ENCODE peak calls at places on chromosomes 1 and 21, in six cellular contexts. Q, X, H, Z, C and N are unnamed samples.

GRCh38 chr21:45265721-45266517 is 21.8 kb downstream of the POFUT2 start:
- DNase-seq in Z (no peak), Q (no peak), H (peak), X (no peak), C (no peak), N (no peak)

GRCh38 chr21:15495965-15496364 is 233.8 kb upstream of the USP25 start:
- DNase-seq in Q (no peak), Z (peak), C (peak), H (no peak), X (peak), N (peak)

GRCh38 chr1:84944767-84945486 is 51.9 kb upstream of the LPAR3 start:
- DNase-seq in Z (peak), X (peak), Q (peak), H (peak), C (peak), N (peak)

GRCh38 chr21:42661688-42662429 is 8.4 kb downstream of the PDE9A start:
- DNase-seq in Z (no peak), C (no peak), X (no peak), Q (no peak), H (no peak), N (no peak)

GRCh38 chr1:117368116-117369108 is 1.2 kb downstream of the MAN1A2 start:
- DNase-seq in Z (no peak), C (peak), X (peak), H (no peak), Q (no peak), N (no peak)

GRCh38 chr1:156268336-156268735 is 14.3 kb downstream of the SMG5 start:
- DNase-seq in H (no peak), Q (no peak), Z (no peak), C (no peak), X (no peak), N (peak)

GRCh38 chr1:184770176-184770575 is 15.5 kb upstream of the EDEM3 start:
- DNase-seq in C (no peak), Q (no peak), X (no peak), Z (no peak), H (no peak), N (no peak)

GRCh38 chr1:161020573-161021167 is at the start of gene F11R:
- DNase-seq in X (no peak), H (peak), Q (peak), C (no peak), Z (no peak), N (no peak)

GRCh38 chr1:244388961-244389360 is 62.7 kb downstream of the ADSS2 start:
- DNase-seq in X (no peak), Z (no peak), C (peak), Q (no peak), H (no peak), N (peak)

GRCh38 chr1:226482196-226482595 is 66.4 kb upstream of the STUM start:
- DNase-seq in Q (no peak), X (no peak), Z (no peak), H (peak), C (no peak), N (no peak)

GRCh38 chr1:202642619-202643291 is 67.5 kb downstream of the SYT2 start:
- DNase-seq in Z (no peak), C (no peak), Q (no peak), H (no peak), X (no peak), N (no peak)

GRCh38 chr1:1041092-1041503 is 21.2 kb downstream of the AGRN start:
- DNase-seq in H (no peak), Z (no peak), C (no peak), X (no peak), Q (no peak), N (no peak)

GRCh38 chr1:205812271-205812877 is 624 bp downstream of the SLC41A1 start:
- DNase-seq in C (peak), H (no peak), X (peak), Q (no peak), Z (no peak), N (peak)

GRCh38 chr1:7207875-7208646 is 422.8 kb downstream of the CAMTA1 start:
- DNase-seq in Q (peak), H (peak), C (peak), Z (peak), X (peak), N (peak)

GRCh38 chr1:55249646-55250398 is 34.7 kb upstream of the USP24 start:
- DNase-seq in C (no peak), X (no peak), H (no peak), Z (no peak), Q (no peak), N (no peak)

GRCh38 chr21:44018813-44019567 is 6.9 kb downstream of the TRAPPC10 start:
- DNase-seq in X (no peak), C (no peak), H (no peak), Z (no peak), Q (no peak), N (no peak)

GRCh38 chr1:108886292-108886691 is 9.5 kb downstream of the GPSM2 start:
- DNase-seq in Q (no peak), X (no peak), C (no peak), H (no peak), Z (no peak), N (no peak)

GRCh38 chr1:180248731-180249681 is 18.9 kb downstream of the LHX4 start:
- DNase-seq in C (no peak), X (no peak), Q (no peak), Z (no peak), H (no peak), N (no peak)

GRCh38 chr1:184843732-184844495 is 89.3 kb upstream of the EDEM3 start:
- DNase-seq in Z (no peak), C (no peak), H (peak), X (no peak), Q (no peak), N (no peak)

GRCh38 chr1:6464514-6464836 is 1.5 kb downstream of the TNFRSF25 start:
- DNase-seq in Z (no peak), X (no peak), Q (peak), C (no peak), H (peak), N (no peak)

GRCh38 chr21:46667191-46667734 is 31.8 kb downstream of the PRMT2 start:
- DNase-seq in X (peak), C (no peak), Q (no peak), H (no peak), Z (no peak), N (peak)
- H3K4me3 ChIP-seq in X (peak), C (peak), Q (peak), H (peak), Z (peak), N (peak)

GRCh38 chr21:33567914-33568313 is 20.6 kb downstream of the DONSON start:
- DNase-seq in Z (no peak), C (no peak), H (no peak), Q (no peak), X (no peak), N (no peak)
- TF ChIP-seq CTCF in Z (no peak), C (no peak), H (no peak), Q (no peak), X (no peak), N (no peak)

DNA sequence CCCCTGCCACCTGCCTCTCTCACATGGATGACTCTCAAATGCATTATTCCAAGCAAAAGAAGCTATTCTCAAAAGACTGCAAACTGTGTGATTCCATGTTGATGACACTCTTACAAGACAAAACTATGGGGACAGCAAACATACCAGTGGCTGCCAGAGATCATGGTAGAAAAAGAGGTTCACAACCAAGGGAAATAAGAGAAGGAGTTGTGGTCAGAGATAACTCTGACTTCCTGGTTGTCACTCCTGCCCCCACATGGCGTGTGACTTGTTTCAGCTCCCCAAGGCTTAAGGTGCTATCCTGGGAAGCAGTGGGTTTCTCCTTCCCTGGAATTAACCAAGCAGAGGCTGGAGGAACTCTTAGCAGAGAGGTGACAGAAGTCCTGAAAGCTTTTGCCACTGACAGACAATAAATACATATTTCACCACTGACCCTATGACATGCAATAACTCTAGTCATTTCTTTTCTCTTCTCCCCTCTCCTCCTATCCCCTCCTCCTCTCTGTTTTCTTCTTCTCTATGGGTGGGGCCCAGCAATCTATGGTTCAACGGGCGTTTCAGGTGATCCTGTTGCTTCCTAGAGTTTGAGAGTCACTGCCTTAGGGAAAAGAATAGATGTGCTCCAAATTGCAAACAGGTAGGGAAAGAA is 185.1 kb downstream of the FCRL5 start:
- DNase-seq in Z (no peak), Q (no peak), H (no peak), X (no peak), C (no peak), N (no peak)
- H3K4me3 ChIP-seq in Z (no peak), Q (no peak), H (no peak), X (no peak), C (no peak), N (no peak)

DNA sequence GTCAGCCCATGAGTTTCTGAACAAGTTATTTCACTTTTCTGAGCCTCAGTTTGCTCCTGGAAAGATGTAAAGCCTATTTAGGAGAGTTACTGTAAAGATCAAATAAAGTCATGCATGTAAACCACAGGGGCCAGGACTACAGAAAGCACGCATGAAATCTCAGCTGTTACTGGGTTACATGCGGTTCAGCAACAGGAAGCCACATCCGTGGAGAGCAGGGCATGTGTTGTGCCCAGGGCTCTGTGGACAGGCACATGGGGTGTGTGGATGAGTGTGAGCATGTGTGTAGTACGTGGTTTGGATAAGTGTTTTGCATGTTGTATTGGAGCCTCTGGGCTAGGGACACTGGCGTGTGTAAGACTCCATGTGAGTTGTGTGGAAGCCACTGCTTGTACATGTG is 2.2 kb upstream of the EPHA2 start:
- DNase-seq in Z (no peak), H (no peak), X (no peak), C (no peak), Q (no peak), N (no peak)
- TF ChIP-seq CTCF in Z (no peak), H (no peak), X (no peak), C (no peak), Q (no peak), N (no peak)